ENCODE peak calls at places on chromosome 21, in eight cellular contexts. One of them, this sample, is unnamed.

GRCh38 chr21:34881894-34882371 is 167.2 kb downstream of the RUNX1 start:
- DNase-seq in Caco-2: no peak
- DNase-seq in Calu3: no peak
- DNase-seq in AG10803: peak
- DNase-seq in CD4-positive, alpha-beta T cell: no peak
- DNase-seq in MM.1S: no peak
- DNase-seq in fibroblast of mammary gland: peak
- DNase-seq in fibroblast of lung: peak
- DNase-seq in this sample: no peak

GRCh38 chr21:45253180-45253579 is 34.5 kb downstream of the POFUT2 start:
- DNase-seq in Caco-2: no peak
- DNase-seq in fibroblast of mammary gland: no peak
- DNase-seq in AG10803: peak
- DNase-seq in MM.1S: no peak
- DNase-seq in Calu3: no peak
- DNase-seq in CD4-positive, alpha-beta T cell: no peak
- DNase-seq in fibroblast of lung: no peak
- DNase-seq in this sample: no peak

GRCh38 chr21:36745459-36745858 is 46.5 kb downstream of the SIM2 start:
- DNase-seq in Calu3: no peak
- DNase-seq in Caco-2: no peak
- DNase-seq in CD4-positive, alpha-beta T cell: no peak
- DNase-seq in AG10803: no peak
- DNase-seq in fibroblast of lung: no peak
- DNase-seq in MM.1S: no peak
- DNase-seq in fibroblast of mammary gland: no peak
- DNase-seq in this sample: no peak

GRCh38 chr21:36104306-36105300 is 30.3 kb upstream of the CBR3 start:
- DNase-seq in Caco-2: peak
- DNase-seq in AG10803: peak
- DNase-seq in Calu3: peak
- DNase-seq in CD4-positive, alpha-beta T cell: peak
- DNase-seq in MM.1S: no peak
- DNase-seq in fibroblast of lung: peak
- DNase-seq in fibroblast of mammary gland: peak
- DNase-seq in this sample: peak

GRCh38 chr21:44427241-44428120 is 27.8 kb upstream of the LRRC3 start:
- DNase-seq in Caco-2: no peak
- DNase-seq in fibroblast of mammary gland: no peak
- DNase-seq in CD4-positive, alpha-beta T cell: no peak
- DNase-seq in Calu3: no peak
- DNase-seq in fibroblast of lung: no peak
- DNase-seq in MM.1S: no peak
- DNase-seq in AG10803: no peak
- DNase-seq in this sample: no peak

GRCh38 chr21:42276076-42276475 is 39.1 kb downstream of the TFF3 start:
- DNase-seq in fibroblast of lung: no peak
- DNase-seq in Caco-2: no peak
- DNase-seq in MM.1S: no peak
- DNase-seq in CD4-positive, alpha-beta T cell: no peak
- DNase-seq in AG10803: no peak
- DNase-seq in Calu3: no peak
- DNase-seq in fibroblast of mammary gland: no peak
- DNase-seq in this sample: no peak

GRCh38 chr21:41135715-41136114 is 32.2 kb upstream of the BACE2 start:
- DNase-seq in MM.1S: no peak
- DNase-seq in CD4-positive, alpha-beta T cell: no peak
- DNase-seq in Caco-2: no peak
- DNase-seq in fibroblast of lung: no peak
- DNase-seq in Calu3: no peak
- DNase-seq in fibroblast of mammary gland: no peak
- DNase-seq in AG10803: no peak
- DNase-seq in this sample: no peak

GRCh38 chr21:35222541-35222941 is 173.4 kb upstream of the RUNX1 start:
- DNase-seq in fibroblast of mammary gland: no peak
- DNase-seq in CD4-positive, alpha-beta T cell: no peak
- DNase-seq in MM.1S: peak
- DNase-seq in fibroblast of lung: no peak
- DNase-seq in Caco-2: no peak
- DNase-seq in AG10803: peak
- DNase-seq in Calu3: no peak
- DNase-seq in this sample: no peak

GRCh38 chr21:43342301-43342881 is 84.5 kb downstream of the SIK1 start:
- DNase-seq in Calu3: no peak
- DNase-seq in Caco-2: no peak
- DNase-seq in MM.1S: no peak
- DNase-seq in CD4-positive, alpha-beta T cell: no peak
- DNase-seq in fibroblast of lung: no peak
- DNase-seq in fibroblast of mammary gland: no peak
- DNase-seq in AG10803: no peak
- DNase-seq in this sample: no peak

GRCh38 chr21:43345046-43345745 is 81.7 kb downstream of the SIK1 start:
- DNase-seq in fibroblast of lung: no peak
- DNase-seq in AG10803: no peak
- DNase-seq in MM.1S: no peak
- DNase-seq in Calu3: no peak
- DNase-seq in fibroblast of mammary gland: no peak
- DNase-seq in CD4-positive, alpha-beta T cell: no peak
- DNase-seq in Caco-2: no peak
- DNase-seq in this sample: no peak

GRCh38 chr21:43341349-43342163 is 85.4 kb downstream of the SIK1 start:
- DNase-seq in Caco-2: no peak
- DNase-seq in fibroblast of lung: peak
- DNase-seq in Calu3: no peak
- DNase-seq in AG10803: no peak
- DNase-seq in MM.1S: no peak
- DNase-seq in fibroblast of mammary gland: peak
- DNase-seq in CD4-positive, alpha-beta T cell: no peak
- DNase-seq in this sample: no peak

GRCh38 chr21:43343992-43344886 is 82.7 kb downstream of the SIK1 start:
- DNase-seq in fibroblast of mammary gland: no peak
- DNase-seq in Caco-2: peak
- DNase-seq in MM.1S: no peak
- DNase-seq in CD4-positive, alpha-beta T cell: no peak
- DNase-seq in fibroblast of lung: no peak
- DNase-seq in AG10803: no peak
- DNase-seq in Calu3: no peak
- DNase-seq in this sample: no peak

DNA sequence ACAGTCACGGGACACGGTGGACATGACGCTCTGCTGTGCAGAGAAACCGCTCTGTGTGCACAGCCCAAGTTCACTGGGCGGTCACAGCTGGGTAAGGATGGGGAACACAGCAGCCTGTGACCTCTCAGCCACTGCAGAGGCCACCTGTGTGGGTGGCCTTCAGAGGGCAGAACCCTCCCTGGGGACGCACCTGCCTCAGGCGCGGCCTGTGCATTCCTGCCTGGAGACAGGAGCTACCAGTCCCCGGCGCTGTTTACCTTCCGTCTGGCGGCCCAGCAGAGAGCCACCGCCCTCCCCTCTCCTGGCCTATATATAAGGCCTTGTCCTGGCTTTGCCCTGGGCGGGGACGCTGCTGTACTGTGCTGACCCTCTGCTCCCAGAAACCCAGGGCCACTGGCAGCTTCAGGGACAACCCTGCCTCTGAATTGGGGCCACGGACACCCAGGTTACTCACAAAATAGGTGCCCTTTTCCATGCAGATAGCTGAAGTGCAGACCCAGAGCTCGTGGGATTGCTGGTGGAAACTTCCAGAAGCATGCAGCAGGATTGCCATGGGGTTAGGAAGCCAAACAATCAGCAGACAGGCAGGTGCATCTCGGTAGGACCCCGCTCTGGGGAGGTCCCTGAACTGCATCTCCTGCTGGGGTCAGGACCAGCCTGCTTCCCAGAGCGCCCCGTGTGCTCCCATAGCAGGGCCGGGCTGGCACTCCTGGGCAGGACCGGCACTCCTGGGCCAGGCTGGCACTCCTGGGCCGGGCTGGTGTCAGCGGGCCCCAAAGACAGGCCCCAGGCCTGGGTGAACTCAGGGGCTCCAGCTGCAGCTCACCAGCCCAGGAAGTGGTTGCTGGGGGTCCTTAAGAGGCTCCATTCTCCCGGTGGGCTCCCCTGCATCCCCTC is 83.6 kb downstream of the SIK1 start:
- DNase-seq in Calu3: peak
- DNase-seq in fibroblast of mammary gland: no peak
- DNase-seq in Caco-2: peak
- DNase-seq in fibroblast of lung: no peak
- DNase-seq in CD4-positive, alpha-beta T cell: no peak
- DNase-seq in MM.1S: no peak
- DNase-seq in AG10803: no peak
- DNase-seq in this sample: no peak
- TF ChIP-seq CTCF in Calu3: no peak
- TF ChIP-seq CTCF in fibroblast of mammary gland: no peak
- TF ChIP-seq CTCF in Caco-2: no peak
- TF ChIP-seq CTCF in fibroblast of lung: no peak
- TF ChIP-seq CTCF in CD4-positive, alpha-beta T cell: no peak
- TF ChIP-seq CTCF in MM.1S: no peak
- TF ChIP-seq CTCF in AG10803: no peak
- TF ChIP-seq CTCF in this sample: no peak

GRCh38 chr21:30439975-30440374 is at the start of gene KRTAP15-1:
- DNase-seq in CD4-positive, alpha-beta T cell: no peak
- DNase-seq in Calu3: no peak
- DNase-seq in fibroblast of mammary gland: no peak
- DNase-seq in Caco-2: no peak
- DNase-seq in fibroblast of lung: no peak
- DNase-seq in MM.1S: no peak
- DNase-seq in AG10803: no peak
- DNase-seq in this sample: no peak

GRCh38 chr21:30446969-30447368 is 6.9 kb downstream of the KRTAP15-1 start:
- DNase-seq in Calu3: no peak
- DNase-seq in AG10803: no peak
- DNase-seq in CD4-positive, alpha-beta T cell: no peak
- DNase-seq in fibroblast of mammary gland: no peak
- DNase-seq in MM.1S: no peak
- DNase-seq in fibroblast of lung: no peak
- DNase-seq in Caco-2: no peak
- DNase-seq in this sample: no peak

GRCh38 chr21:30448514-30448913 is 8.4 kb downstream of the KRTAP15-1 start:
- DNase-seq in Calu3: no peak
- DNase-seq in CD4-positive, alpha-beta T cell: no peak
- DNase-seq in fibroblast of lung: no peak
- DNase-seq in MM.1S: no peak
- DNase-seq in Caco-2: no peak
- DNase-seq in AG10803: no peak
- DNase-seq in fibroblast of mammary gland: no peak
- DNase-seq in this sample: no peak

GRCh38 chr21:30443226-30443625 is 3.2 kb downstream of the KRTAP15-1 start:
- DNase-seq in Caco-2: peak
- DNase-seq in fibroblast of lung: no peak
- DNase-seq in AG10803: no peak
- DNase-seq in fibroblast of mammary gland: no peak
- DNase-seq in Calu3: no peak
- DNase-seq in MM.1S: no peak
- DNase-seq in CD4-positive, alpha-beta T cell: no peak
- DNase-seq in this sample: no peak

DNA sequence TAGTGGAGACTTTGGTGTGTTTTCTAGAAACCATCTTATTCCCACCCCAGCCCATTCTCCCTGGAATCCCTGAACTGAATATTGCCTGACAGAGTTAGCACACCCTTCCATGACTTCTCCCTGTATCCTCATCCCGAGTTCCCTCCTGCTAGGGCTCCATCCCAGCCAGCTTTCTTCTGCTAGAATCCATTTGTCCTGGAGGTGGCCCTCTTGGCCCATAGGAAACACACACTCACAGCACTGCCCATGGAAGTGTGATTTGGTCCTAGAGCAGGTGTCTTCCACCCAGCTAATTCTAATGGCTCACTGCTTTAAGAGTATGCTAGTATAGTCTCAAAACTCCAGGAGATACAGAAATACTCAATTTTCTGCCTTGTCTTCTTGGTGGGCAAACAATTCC is 4.1 kb downstream of the KRTAP15-1 start:
- DNase-seq in CD4-positive, alpha-beta T cell: no peak
- DNase-seq in Calu3: no peak
- DNase-seq in fibroblast of mammary gland: no peak
- DNase-seq in fibroblast of lung: no peak
- DNase-seq in AG10803: no peak
- DNase-seq in MM.1S: no peak
- DNase-seq in Caco-2: no peak
- DNase-seq in this sample: peak
- TF ChIP-seq CTCF in CD4-positive, alpha-beta T cell: no peak
- TF ChIP-seq CTCF in Calu3: no peak
- TF ChIP-seq CTCF in fibroblast of mammary gland: no peak
- TF ChIP-seq CTCF in fibroblast of lung: no peak
- TF ChIP-seq CTCF in AG10803: no peak
- TF ChIP-seq CTCF in MM.1S: no peak
- TF ChIP-seq CTCF in Caco-2: no peak
- TF ChIP-seq CTCF in this sample: no peak

GRCh38 chr21:25280061-25280460 is 327.2 kb downstream of the MRPL39 start:
- DNase-seq in AG10803: no peak
- DNase-seq in Calu3: no peak
- DNase-seq in fibroblast of mammary gland: no peak
- DNase-seq in CD4-positive, alpha-beta T cell: no peak
- DNase-seq in Caco-2: no peak
- DNase-seq in fibroblast of lung: no peak
- DNase-seq in MM.1S: no peak
- DNase-seq in this sample: no peak

GRCh38 chr21:25281134-25281533 is 326.1 kb downstream of the MRPL39 start:
- DNase-seq in Caco-2: no peak
- DNase-seq in AG10803: no peak
- DNase-seq in CD4-positive, alpha-beta T cell: no peak
- DNase-seq in fibroblast of mammary gland: no peak
- DNase-seq in fibroblast of lung: no peak
- DNase-seq in Calu3: no peak
- DNase-seq in MM.1S: no peak
- DNase-seq in this sample: no peak

DNA sequence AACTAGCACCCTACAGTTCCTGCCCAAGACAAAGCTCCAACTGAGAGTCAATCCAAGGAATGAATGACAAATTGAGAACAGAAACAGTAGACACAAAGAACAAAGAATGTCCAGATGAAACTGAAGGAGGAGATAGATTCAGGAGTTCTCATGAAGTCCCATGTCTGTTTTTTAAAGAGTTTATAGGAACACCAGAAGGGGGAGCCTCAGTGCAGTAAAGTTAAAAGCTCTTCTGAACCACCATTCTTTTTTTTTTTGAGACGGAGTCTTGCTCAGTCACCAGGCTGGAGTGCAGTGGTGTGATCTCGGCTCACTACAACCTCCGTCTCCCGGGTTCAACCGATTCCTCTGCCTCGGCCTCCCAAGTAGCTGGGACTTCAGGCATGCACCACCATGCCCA is 323.6 kb downstream of the MRPL39 start:
- DNase-seq in MM.1S: peak
- DNase-seq in fibroblast of lung: peak
- DNase-seq in Calu3: no peak
- DNase-seq in CD4-positive, alpha-beta T cell: no peak
- DNase-seq in Caco-2: peak
- DNase-seq in fibroblast of mammary gland: peak
- DNase-seq in AG10803: peak
- DNase-seq in this sample: peak
- TF ChIP-seq CTCF in MM.1S: peak
- TF ChIP-seq CTCF in fibroblast of lung: peak
- TF ChIP-seq CTCF in Calu3: no peak
- TF ChIP-seq CTCF in CD4-positive, alpha-beta T cell: no peak
- TF ChIP-seq CTCF in Caco-2: peak
- TF ChIP-seq CTCF in fibroblast of mammary gland: peak
- TF ChIP-seq CTCF in AG10803: peak
- TF ChIP-seq CTCF in this sample: peak

DNA sequence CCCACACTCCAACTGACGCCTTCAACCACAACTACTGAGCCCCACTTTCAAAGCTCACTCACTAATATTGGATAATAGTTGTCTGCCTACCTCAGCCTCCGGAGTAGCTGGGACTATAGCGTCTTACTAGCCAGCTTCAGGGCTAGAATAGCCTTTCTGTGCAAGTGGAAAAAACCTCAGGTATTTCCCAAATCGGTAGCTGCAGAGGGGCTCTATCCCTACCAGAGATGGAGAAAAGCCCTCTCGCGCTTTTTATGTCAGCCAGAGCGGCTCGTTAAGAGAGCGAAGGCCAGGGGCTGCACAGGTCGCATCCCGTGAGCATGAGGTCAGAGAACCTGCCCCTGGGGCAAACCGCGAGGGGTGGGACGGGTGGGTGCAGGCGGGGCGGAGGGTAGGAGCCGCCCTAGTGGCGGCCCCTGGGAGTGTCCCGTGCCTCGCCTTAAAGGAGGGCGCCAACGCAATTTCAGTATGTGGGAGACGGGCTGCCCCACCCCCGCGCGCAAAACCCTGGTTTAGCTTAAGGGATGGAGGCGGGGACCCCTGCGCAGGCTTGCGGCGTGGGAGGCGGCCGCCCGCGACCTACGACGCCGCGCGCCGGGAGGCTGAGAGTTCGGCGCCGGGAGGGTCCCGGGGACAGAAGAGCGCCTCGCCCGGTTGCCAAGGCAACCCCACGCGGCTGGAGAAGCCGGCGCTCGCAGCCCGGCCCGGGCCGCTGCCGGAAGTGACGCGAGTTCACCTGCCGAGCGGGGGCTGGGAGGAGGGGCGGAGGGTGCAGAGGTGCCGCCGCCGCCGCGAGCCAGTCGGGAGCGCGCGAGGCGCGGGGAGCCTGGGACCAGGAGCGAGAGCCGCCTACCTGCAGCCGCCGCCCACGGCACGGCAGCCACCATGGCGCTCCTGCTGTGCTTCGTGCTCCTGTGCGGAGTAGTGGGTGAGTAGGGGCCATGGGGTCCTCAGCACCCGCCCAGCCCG is at the start of gene CXADR:
- DNase-seq in AG10803: no peak
- DNase-seq in fibroblast of mammary gland: no peak
- DNase-seq in CD4-positive, alpha-beta T cell: peak
- DNase-seq in Caco-2: peak
- DNase-seq in Calu3: peak
- DNase-seq in MM.1S: peak
- DNase-seq in fibroblast of lung: peak
- DNase-seq in this sample: peak
- TF ChIP-seq CTCF in AG10803: peak
- TF ChIP-seq CTCF in fibroblast of mammary gland: peak
- TF ChIP-seq CTCF in CD4-positive, alpha-beta T cell: peak
- TF ChIP-seq CTCF in Caco-2: peak
- TF ChIP-seq CTCF in Calu3: peak
- TF ChIP-seq CTCF in MM.1S: peak
- TF ChIP-seq CTCF in fibroblast of lung: peak
- TF ChIP-seq CTCF in this sample: peak

This sample was measured in endothelial cell.